ENCODE peak calls at places on chromosomes 7 and 10, in nine cellular contexts. Z is foreskin fibroblast, U is GM10248, L is neural progenitor cell, X is cardiac fibroblast, C is prostate gland, I is lower lobe of right lung, H is Panc1, G is transverse colon. B is an unnamed sample.

GRCh38 chr7:142104550-142105527 is 6.7 kb upstream of the MGAM2 start:
- DNase-seq in G (peak), X (no peak), Z (no peak), I (no peak), L (no peak), C (no peak), U (no peak), H (no peak), B (no peak)

GRCh38 chr7:20158684-20159083 is 58.5 kb downstream of the MACC1 start:
- DNase-seq in X (peak), H (no peak), U (no peak), C (no peak), I (no peak), G (no peak), Z (peak), L (no peak), B (no peak)

GRCh38 chr10:1095498-1095897 is 39.3 kb downstream of the WDR37 start:
- DNase-seq in L (no peak), U (no peak), X (no peak), G (no peak), I (no peak), Z (no peak), H (no peak), C (no peak), B (no peak)

GRCh38 chr7:44324204-44325126 is 929 bp downstream of the CAMK2B start:
- DNase-seq in C (no peak), X (no peak), L (no peak), U (no peak), H (no peak), Z (no peak), I (no peak), G (no peak), B (no peak)

GRCh38 chr7:116970148-116970910 is 17.0 kb downstream of the ST7 start:
- DNase-seq in U (no peak), H (no peak), Z (no peak), X (no peak), C (no peak), G (no peak), L (no peak), I (no peak), B (no peak)

GRCh38 chr10:84348860-84349259 is 20.5 kb downstream of the CCSER2 start:
- DNase-seq in H (no peak), I (no peak), X (peak), G (no peak), L (no peak), U (no peak), C (no peak), Z (peak), B (no peak)

GRCh38 chr10:31268616-31269303 is 50.3 kb upstream of the ZEB1 start:
- DNase-seq in Z (no peak), H (no peak), X (no peak), G (no peak), L (no peak), U (no peak), I (no peak), C (no peak), B (no peak)

GRCh38 chr10:97134983-97135382 is 50.8 kb downstream of the SLIT1 start:
- DNase-seq in G (no peak), I (no peak), X (no peak), Z (no peak), U (no peak), C (no peak), H (no peak), L (no peak), B (no peak)

GRCh38 chr7:64184376-64184775 is 22.6 kb upstream of the ZNF735 start:
- DNase-seq in C (no peak), U (no peak), Z (no peak), X (no peak), H (no peak), I (no peak), L (no peak), G (no peak), B (no peak)

GRCh38 chr10:5659702-5660528 is 6.5 kb downstream of the ASB13 start:
- DNase-seq in G (peak), L (no peak), H (no peak), U (peak), I (peak), C (no peak), Z (peak), X (peak), B (peak)

DNA sequence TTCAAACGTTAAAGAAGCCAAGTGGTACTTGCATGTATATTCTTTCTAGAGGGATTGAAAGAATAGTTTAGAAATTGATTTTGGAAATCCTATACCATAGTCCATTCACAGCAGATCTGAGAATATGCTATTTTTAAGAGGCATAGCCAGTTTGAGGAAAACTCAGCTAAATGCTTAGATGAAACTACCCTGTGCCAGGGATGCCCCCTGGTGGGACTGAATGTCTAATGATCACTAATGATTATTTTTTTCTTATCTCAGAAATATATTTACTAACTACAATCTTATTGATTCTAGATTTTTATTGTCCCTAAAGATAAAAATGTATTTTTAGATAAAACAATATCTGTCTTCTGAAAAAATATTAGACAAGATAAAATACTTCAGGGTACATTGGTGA is 844.9 kb upstream of the PHF14 start:
- DNase-seq in L (peak), X (no peak), C (no peak), Z (no peak), H (no peak), G (no peak), I (no peak), U (no peak), B (no peak)
- TF ChIP-seq CTCF in L (peak), X (no peak), C (no peak), Z (no peak), H (peak), G (no peak), I (peak), U (no peak), B (peak)

GRCh38 chr7:93890464-93891068 is at the start of gene TFPI2:
- DNase-seq in H (no peak), U (peak), G (peak), X (peak), C (peak), L (peak), Z (peak), I (peak), B (peak)
- TF ChIP-seq CTCF in H (peak), U (no peak), G (no peak), X (no peak), C (no peak), L (no peak), Z (peak), I (no peak), B (no peak)

GRCh38 chr7:1403844-1404404 is 55.3 kb downstream of the MICALL2 start:
- DNase-seq in X (peak), U (no peak), H (no peak), Z (peak), C (no peak), I (no peak), G (no peak), L (peak), B (no peak)
- TF ChIP-seq CTCF in X (peak), U (no peak), H (no peak), Z (no peak), C (no peak), I (no peak), G (no peak), L (no peak), B (no peak)

DNA sequence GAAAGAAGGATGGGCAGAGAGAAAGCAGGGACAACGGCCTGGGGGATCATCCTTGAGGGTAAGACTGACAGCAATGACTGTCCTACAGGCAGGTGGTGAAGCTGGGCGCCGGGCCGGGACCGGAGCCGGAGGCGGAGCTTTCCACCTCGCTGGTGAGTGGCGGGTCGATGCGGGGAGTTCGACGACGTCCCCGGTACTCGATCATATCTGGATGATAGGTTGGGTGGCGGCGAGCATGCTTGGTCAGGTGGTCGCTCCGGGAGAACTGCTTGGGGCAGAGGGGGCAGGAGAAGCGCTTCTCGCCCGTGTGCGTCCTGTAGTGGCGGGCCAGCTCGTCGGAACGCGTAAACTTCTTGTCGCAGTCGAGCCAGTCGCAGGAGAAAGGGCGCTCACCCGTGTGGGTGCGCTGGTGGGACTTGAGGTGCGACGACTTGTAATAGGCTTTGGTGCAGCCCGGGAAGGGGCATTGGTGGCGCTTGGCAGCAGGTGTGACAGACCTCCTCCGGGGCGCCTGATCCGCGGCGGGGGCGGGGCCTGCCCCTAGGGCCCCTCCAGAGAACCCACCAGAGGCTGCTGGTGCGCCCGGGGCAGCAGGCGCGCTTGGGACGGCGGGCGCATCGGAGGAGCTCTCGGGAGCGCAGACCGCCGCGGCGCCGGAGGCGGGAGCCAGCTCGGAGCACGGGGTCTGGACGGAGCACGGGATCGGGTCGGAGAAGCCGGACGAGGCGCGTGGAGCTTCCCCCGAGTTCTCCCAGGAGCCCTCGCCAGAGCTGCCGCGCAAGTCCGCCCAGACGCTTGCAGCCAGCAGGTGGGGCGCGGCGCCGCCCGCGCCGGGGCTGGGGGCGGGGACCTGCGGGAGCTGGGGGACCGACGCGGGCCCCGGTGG is 784 bp downstream of the KLF14 start:
- DNase-seq in L (peak), U (peak), X (no peak), Z (peak), H (no peak), I (peak), G (peak), C (peak), B (peak)
- TF ChIP-seq CTCF in L (peak), U (peak), X (no peak), Z (no peak), H (peak), I (no peak), G (peak), C (no peak), B (peak)

DNA sequence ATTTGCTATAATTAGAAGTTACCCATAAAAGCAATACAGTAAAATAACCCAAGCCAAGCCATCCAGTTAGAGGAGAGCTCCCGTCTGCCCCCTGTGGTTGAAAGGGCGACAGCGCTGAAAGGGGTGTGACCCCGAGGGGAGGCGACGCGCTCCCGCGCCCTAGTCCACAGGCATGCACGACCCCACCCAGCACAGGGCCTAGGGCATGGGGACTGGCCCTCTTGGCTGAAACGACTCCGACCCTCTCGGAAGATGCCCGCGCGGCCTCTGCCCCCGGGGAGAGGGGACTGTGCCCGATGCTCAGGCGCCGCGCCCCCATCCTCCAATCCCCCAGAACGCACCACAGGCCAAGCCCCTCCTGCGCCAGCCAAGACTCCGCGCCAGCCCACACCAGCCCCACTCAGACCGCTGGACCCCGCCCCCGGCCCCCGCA is 64.0 kb downstream of the CSGALNACT2 start:
- DNase-seq in G (peak), C (no peak), L (peak), H (no peak), U (peak), X (no peak), Z (peak), I (peak), B (peak)
- TF ChIP-seq CTCF in G (peak), C (peak), L (peak), H (peak), U (peak), X (peak), Z (peak), I (peak), B (peak)

DNA sequence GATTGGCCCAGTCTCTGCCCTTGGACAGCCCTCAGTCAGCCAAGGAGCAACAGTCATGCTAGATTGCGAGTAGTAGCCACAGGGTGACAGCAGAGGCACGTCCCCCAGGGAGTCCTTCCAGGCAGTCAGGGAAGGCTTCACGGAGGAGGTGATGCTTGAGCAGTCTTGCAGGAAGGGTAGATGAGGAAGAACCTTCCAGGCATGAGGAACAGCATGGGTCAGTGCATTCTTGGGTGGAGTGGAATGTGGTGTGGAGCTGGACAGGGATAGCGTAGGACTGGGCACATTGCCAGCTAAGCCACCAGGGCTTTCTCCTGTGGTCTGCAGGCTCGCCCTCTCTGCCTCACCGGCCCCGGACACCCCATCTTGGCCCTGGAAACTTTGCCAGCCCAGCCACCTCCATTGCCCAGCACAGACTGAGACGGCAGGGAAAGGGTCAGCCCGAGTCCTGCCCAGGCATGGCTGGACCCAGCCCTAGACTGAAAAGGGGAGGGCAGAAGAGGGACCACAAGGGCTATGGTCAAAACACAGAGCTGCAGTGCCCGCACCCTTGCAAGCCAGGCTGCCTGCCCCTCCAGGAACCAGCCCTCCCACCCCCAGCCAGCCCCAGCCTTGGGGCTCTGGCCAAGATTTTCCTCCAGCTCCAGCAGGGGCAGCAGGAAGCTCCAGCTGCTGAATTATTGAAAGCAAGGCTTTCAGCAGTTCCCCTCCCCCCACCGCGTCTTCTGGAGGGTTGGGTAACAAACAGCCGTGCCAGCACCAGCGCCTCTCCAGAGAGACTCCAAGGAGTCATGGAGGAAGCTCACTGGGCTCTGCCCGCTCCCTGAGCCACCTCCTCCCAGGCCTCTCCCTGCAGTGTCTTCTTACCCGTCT is 18.7 kb downstream of the SRRM3 start:
- DNase-seq in H (no peak), U (no peak), G (no peak), X (peak), C (no peak), Z (peak), L (peak), I (no peak), B (no peak)
- TF ChIP-seq CTCF in H (no peak), U (no peak), G (no peak), X (peak), C (no peak), Z (no peak), L (peak), I (no peak), B (no peak)

GRCh38 chr7:43296306-43296705 is 183.9 kb downstream of the HECW1 start:
- DNase-seq in Z (no peak), L (no peak), G (no peak), I (no peak), H (no peak), C (no peak), X (no peak), U (no peak), B (no peak)
- TF ChIP-seq CTCF in Z (no peak), L (peak), G (no peak), I (no peak), H (peak), C (no peak), X (peak), U (no peak), B (peak)

GRCh38 chr7:66198956-66199355 is 6.2 kb upstream of the TPST1 start:
- DNase-seq in L (no peak), G (no peak), I (no peak), X (no peak), U (no peak), C (no peak), H (no peak), Z (no peak), B (no peak)
- TF ChIP-seq CTCF in L (no peak), G (no peak), I (no peak), X (no peak), U (no peak), C (no peak), H (no peak), Z (no peak), B (no peak)

DNA sequence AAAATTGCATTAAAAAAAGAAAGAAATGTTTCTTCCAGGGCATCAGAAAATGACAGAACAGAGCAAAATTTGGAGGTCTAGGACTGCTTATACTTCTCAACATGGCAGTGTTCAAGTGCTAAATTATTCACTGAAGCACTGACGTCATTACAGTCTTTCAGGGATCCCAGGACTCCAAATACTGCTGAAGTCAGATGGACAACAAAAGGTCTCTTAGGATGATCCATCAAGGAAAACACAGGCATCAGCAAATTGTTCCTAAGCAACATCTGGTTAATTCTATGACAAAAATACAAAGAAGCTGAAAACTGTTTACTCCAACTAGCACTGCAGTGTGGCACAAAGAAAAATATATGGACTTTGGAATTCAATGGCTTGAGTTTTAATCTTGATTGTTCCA is 52.1 kb downstream of the PDK4 start:
- DNase-seq in I (no peak), X (no peak), H (no peak), C (no peak), L (no peak), G (no peak), Z (no peak), U (no peak), B (no peak)
- TF ChIP-seq CTCF in I (no peak), X (no peak), H (no peak), C (no peak), L (no peak), G (no peak), Z (no peak), U (no peak), B (no peak)

B was measured in GM13977.